ENCODE peak calls at places on chromosomes 7 and 10, in six cellular contexts. W is CD4-positive, CD25-positive, alpha-beta regulatory T cell; O is astrocyte of the cerebellum; N is GM23248; D is activated CD4-positive, alpha-beta T cell treated with anti-CD3 and anti-CD28 coated beads, Interleukin-2, amount 50 U/mL, for 1 hour; H is activated B cell treated with CpG ODN at 0.5 μM for 24 hours. L is an unnamed sample.

GRCh38 chr7:41877118-41877517 is 174.2 kb upstream of the INHBA start:
- DNase-seq in W (no peak), O (no peak), N (no peak), D (no peak), H (no peak), L (no peak)

GRCh38 chr10:60008816-60009215 is 102.5 kb upstream of the CCDC6 start:
- DNase-seq in W (no peak), O (no peak), N (no peak), D (no peak), H (no peak), L (no peak)

GRCh38 chr10:8575551-8576100 is 521.1 kb downstream of the GATA3 start:
- DNase-seq in W (no peak), O (no peak), N (no peak), D (no peak), H (no peak), L (no peak)

GRCh38 chr7:94444808-94445207 is 50.1 kb downstream of the COL1A2 start:
- DNase-seq in W (no peak), O (no peak), N (no peak), D (no peak), H (no peak), L (no peak)

GRCh38 chr10:20302033-20302432 is 485.8 kb downstream of the PLXDC2 start:
- DNase-seq in W (no peak), O (no peak), N (no peak), D (no peak), H (no peak), L (no peak)

GRCh38 chr10:57743711-57744110 is 524.0 kb downstream of the IPMK start:
- DNase-seq in W (no peak), O (no peak), N (no peak), D (no peak), H (no peak), L (no peak)

GRCh38 chr10:80588506-80589020 is 50.9 kb downstream of the SH2D4B start:
- DNase-seq in W (no peak), O (no peak), N (no peak), D (no peak), H (no peak), L (no peak)

GRCh38 chr10:124106241-124106905 is 13.0 kb upstream of the CHST15 start:
- DNase-seq in W (no peak), O (peak), N (peak), D (no peak), H (no peak), L (no peak)

GRCh38 chr7:78620931-78621330 is 822.4 kb downstream of the PHTF2 start:
- DNase-seq in W (no peak), O (peak), N (no peak), D (no peak), H (no peak), L (no peak)

GRCh38 chr10:110169586-110169985 is 37.8 kb upstream of the MXI1 start:
- DNase-seq in W (no peak), O (no peak), N (no peak), D (no peak), H (no peak), L (no peak)

GRCh38 chr10:14173706-14174594 is 156.8 kb downstream of the FRMD4A start:
- DNase-seq in W (peak), O (no peak), N (peak), D (no peak), H (no peak), L (peak)

L was measured in activated naive CD4-positive, alpha-beta T cell treated with Interleukin-2 at 50 U/mL for 16 hours.